ENCODE peak calls at places on chromosomes 11 and 22, in six cellular contexts. V, U, B, M, R and S are unnamed samples.

GRCh38 chr11:112885744-112886706 is 75.2 kb upstream of the NCAM1 start:
- DNase-seq in B (no peak), V (no peak), U (no peak), M (no peak), R (no peak), S (no peak)

GRCh38 chr11:1780700-1781592 is 17.2 kb upstream of the CTSD start:
- DNase-seq in M (no peak), U (no peak), V (peak; percentile 88), B (no peak), R (no peak), S (no peak)

GRCh38 chr11:69497221-69497787 is 15.8 kb downstream of the LINC01488 start:
- DNase-seq in R (peak; percentile 56), B (no peak), M (peak; percentile 98), U (peak; percentile 38), V (peak; percentile 87), S (no peak)

GRCh38 chr11:75577198-75577597 is 15.1 kb downstream of the SERPINH1 start:
- DNase-seq in U (peak; percentile 72), M (peak; percentile 63), V (peak; percentile 58), R (no peak), B (peak; percentile 58), S (no peak)

GRCh38 chr11:129331217-129331616 is 44.4 kb upstream of the BARX2 start:
- DNase-seq in B (peak; percentile 73), V (no peak), R (no peak), U (no peak), M (peak; percentile 44), S (no peak)

GRCh38 chr22:28983190-28983589 is 78.4 kb downstream of the C22orf31 start:
- DNase-seq in M (no peak), B (no peak), V (no peak), R (no peak), U (no peak), S (no peak)

GRCh38 chr22:47600791-47601400 is 838.4 kb downstream of the TBC1D22A start:
- DNase-seq in M (no peak), B (no peak), U (no peak), V (no peak), R (no peak), S (no peak)

GRCh38 chr11:118938491-118939411 is 13.0 kb upstream of the BCL9L start:
- DNase-seq in U (no peak), M (peak; percentile 68), B (no peak), R (peak; percentile 94), V (no peak), S (no peak)

GRCh38 chr11:110966131-110966530 is 253.9 kb upstream of the ARHGAP20 start:
- DNase-seq in U (no peak), R (no peak), V (no peak), B (no peak), M (no peak), S (no peak)

GRCh38 chr11:19763315-19763714 is 50.7 kb downstream of the NAV2 start:
- DNase-seq in M (no peak), R (no peak), U (no peak), V (no peak), B (no peak), S (no peak)

GRCh38 chr11:3855808-3856491 is 486 bp downstream of the STIM1 start:
- DNase-seq in B (peak; percentile 56), M (peak; percentile 61), R (no peak), U (peak; percentile 72), V (peak; percentile 71), S (no peak)

GRCh38 chr11:121249039-121249663 is 43.4 kb upstream of the SC5D start:
- DNase-seq in M (peak; percentile 67), R (peak; percentile 24), B (no peak), U (no peak), V (no peak), S (no peak)

GRCh38 chr11:48003926-48004325 is 23.6 kb downstream of the PTPRJ start:
- DNase-seq in R (no peak), B (no peak), M (no peak), U (no peak), V (no peak), S (no peak)

GRCh38 chr11:130215531-130216220 is 56.1 kb downstream of the ST14 start:
- DNase-seq in V (no peak), U (no peak), B (no peak), R (no peak), M (no peak), S (no peak)

GRCh38 chr11:14182833-14183340 is 176.1 kb downstream of the RRAS2 start:
- DNase-seq in B (no peak), R (no peak), M (no peak), V (no peak), U (no peak), S (no peak)

GRCh38 chr11:6619021-6619745 is at the start of gene TPP1:
- DNase-seq in R (peak; percentile 90), B (peak; percentile 98), V (peak; percentile 93), M (peak; percentile 96), U (peak; percentile 95), S (no peak)

GRCh38 chr11:94525933-94526332 is 13.7 kb downstream of the C11orf97 start:
- DNase-seq in U (no peak), M (peak; percentile 81), B (peak; percentile 92), R (no peak), V (peak; percentile 92), S (no peak)

GRCh38 chr11:9639099-9639498 is 24.8 kb upstream of the SWAP70 start:
- DNase-seq in U (no peak), V (no peak), B (peak; percentile 34), M (no peak), R (no peak), S (no peak)

GRCh38 chr22:32040324-32040904 is 2.6 kb upstream of the SLC5A1 start:
- DNase-seq in M (no peak), R (no peak), U (no peak), B (no peak), V (no peak), S (no peak)

GRCh38 chr11:2139691-2140337 is 625 bp upstream of the IGF2 start:
- DNase-seq in U (no peak), R (no peak), B (no peak), M (no peak), V (no peak), S (no peak)

GRCh38 chr11:27722117-27722844 is 22.0 kb upstream of the BDNF start:
- DNase-seq in U (no peak), V (no peak), B (no peak), R (no peak), M (peak; percentile 71), S (no peak)

GRCh38 chr22:49657275-49657973 is 170.2 kb downstream of the BRD1 start:
- DNase-seq in V (peak; percentile 81), M (no peak), B (peak; percentile 57), R (peak; percentile 71), U (peak; percentile 72), S (no peak)

GRCh38 chr11:12377824-12378593 is 638 bp downstream of the PARVA start:
- DNase-seq in R (peak; percentile 75), U (no peak), M (peak; percentile 93), B (peak; percentile 86), V (peak; percentile 88), S (no peak)

GRCh38 chr11:3834349-3835099 is 6.2 kb downstream of the RHOG start:
- DNase-seq in U (no peak), B (peak; percentile 60), V (peak; percentile 73), R (no peak), M (no peak), S (no peak)

GRCh38 chr11:10452211-10452767 is 2.8 kb upstream of the AMPD3 start:
- DNase-seq in R (no peak), M (peak; percentile 48), U (no peak), V (no peak), B (peak; percentile 34), S (no peak)

GRCh38 chr11:117827521-117828511 is 3.3 kb upstream of the FXYD2 start:
- DNase-seq in U (peak; percentile 70), M (no peak), B (peak; percentile 14), V (peak; percentile 38), R (no peak), S (no peak)

GRCh38 chr11:16816358-16817270 is 78.2 kb downstream of the C11orf58 start:
- DNase-seq in M (no peak), R (no peak), V (no peak), U (no peak), B (no peak), S (no peak)

GRCh38 chr11:16818284-16818683 is 79.8 kb downstream of the C11orf58 start:
- DNase-seq in U (no peak), B (no peak), R (no peak), M (peak; percentile 26), V (no peak), S (no peak)

GRCh38 chr11:16814410-16815046 is 76.1 kb downstream of the C11orf58 start:
- DNase-seq in V (no peak), R (no peak), M (no peak), U (no peak), B (no peak), S (no peak)

GRCh38 chr11:16815047-16815767 is 76.8 kb downstream of the C11orf58 start:
- DNase-seq in R (no peak), U (no peak), B (peak; percentile 33), V (peak; percentile 83), M (peak; percentile 76), S (no peak)

GRCh38 chr11:16817321-16817720 is 78.9 kb downstream of the C11orf58 start:
- DNase-seq in V (no peak), B (no peak), R (no peak), U (no peak), M (no peak), S (no peak)
- H3K27ac ChIP-seq in V (no peak overlapping the region), B (no peak overlapping the region), R (no peak overlapping the region), U (no peak overlapping the region), M (no peak overlapping the region), S (no peak overlapping the region)

GRCh38 chr22:27223317-27224177 is 566.2 kb downstream of the MIAT start:
- DNase-seq in B (no peak), R (no peak), U (no peak), M (peak; percentile 96), V (no peak), S (no peak)
- H3K4me3 ChIP-seq in B (no peak overlapping the region), R (no peak overlapping the region), U (no peak overlapping the region), M (peak overlapping the region; percentile 35), V (no peak overlapping the region), S (no peak overlapping the region)

GRCh38 chr11:32435152-32435480 is 223 bp downstream of the WT1 start:
- DNase-seq in V (no peak), U (no peak), B (no peak), R (no peak), M (no peak), S (no peak)
- H3K27ac ChIP-seq in V (no peak overlapping the region), U (peak overlapping the region; percentile 74), B (no peak overlapping the region), R (no peak overlapping the region), M (no peak overlapping the region), S (no peak overlapping the region)

DNA sequence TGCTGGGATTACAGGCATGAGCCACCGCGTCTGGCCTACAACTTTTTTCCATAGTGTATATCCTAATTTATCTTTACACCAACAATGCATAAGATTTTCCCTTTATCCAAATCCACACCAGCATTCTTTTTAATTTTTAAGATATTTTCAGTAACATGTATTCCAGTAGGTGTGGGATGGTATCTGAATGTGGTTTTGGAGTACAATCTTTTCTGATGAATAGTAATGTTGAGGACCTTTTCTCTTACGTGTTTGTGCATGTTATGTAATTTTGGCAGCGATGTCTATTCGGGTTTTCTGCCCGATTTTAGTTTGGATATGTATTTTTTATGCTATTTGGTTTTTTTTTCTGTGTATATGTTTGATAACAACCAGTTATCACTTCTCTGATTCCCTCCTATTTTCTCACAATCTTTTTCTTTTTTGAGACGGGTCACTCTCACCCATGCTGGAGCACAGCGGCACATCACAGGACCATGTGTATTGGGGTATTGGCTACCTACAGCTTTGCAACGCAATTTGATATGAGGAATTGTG is 114.6 kb upstream of the GRK3 start:
- DNase-seq in M (peak; percentile 26), V (no peak), B (no peak), U (no peak), R (no peak), S (no peak)
- H3K4me3 ChIP-seq in M (peak overlapping the region; percentile 90), V (no peak overlapping the region), B (no peak overlapping the region), U (no peak overlapping the region), R (no peak overlapping the region), S (no peak overlapping the region)

GRCh38 chr22:19608114-19608494 is 83.9 kb upstream of the CLDN5 start:
- DNase-seq in M (no peak), B (no peak), U (no peak), R (no peak), V (no peak), S (no peak)
- H3K27ac ChIP-seq in M (no peak overlapping the region), B (no peak overlapping the region), U (no peak overlapping the region), R (no peak overlapping the region), V (no peak overlapping the region), S (no peak overlapping the region)